ENCODE peak calls at places on chromosomes 11 and 22, in four cellular contexts. K is cardiac fibroblast, C is B cell, R is fibroblast of pulmonary artery. W is an unnamed sample.

GRCh38 chr11:134442246-134442645 is 30.2 kb upstream of the B3GAT1 start:
- DNase-seq in K (no peak), C (no peak), R (no peak), W (no peak)

GRCh38 chr22:44645531-44645930 is 56.5 kb upstream of the PRR5 start:
- DNase-seq in K (no peak), C (no peak), R (no peak), W (no peak)

GRCh38 chr11:84691830-84692229 is 935.3 kb downstream of the DLG2 start:
- DNase-seq in K (no peak), C (no peak), R (no peak), W (no peak)

GRCh38 chr22:50470491-50470890 is 4.3 kb downstream of the SBF1 start:
- DNase-seq in K (no peak), C (peak; percentile 63), R (no peak), W (no peak)

GRCh38 chr11:36012979-36013378 is 69.1 kb downstream of the LDLRAD3 start:
- DNase-seq in K (peak; percentile 84), C (no peak), R (peak; percentile 87), W (no peak)

GRCh38 chr22:47236718-47237117 is 474.3 kb downstream of the TBC1D22A start:
- DNase-seq in K (no peak), C (no peak), R (no peak), W (no peak)

GRCh38 chr11:77151804-77152513 is 23.9 kb downstream of the MYO7A start:
- DNase-seq in K (peak; percentile 14), C (no peak), R (peak; percentile 36), W (no peak)

GRCh38 chr11:76699461-76700091 is 29.0 kb upstream of the LRRC32 start:
- DNase-seq in K (peak; percentile 15), C (no peak), R (no peak), W (no peak)

GRCh38 chr11:6610591-6610990 is 1.4 kb downstream of the TAF10 start:
- DNase-seq in K (no peak), C (peak; percentile 35), R (no peak), W (no peak)

GRCh38 chr11:9850224-9850895 is 186.5 kb downstream of the SWAP70 start:
- DNase-seq in K (peak; percentile 55), C (no peak), R (peak; percentile 34), W (no peak)

GRCh38 chr11:14345668-14346067 is 13.3 kb downstream of the RRAS2 start:
- DNase-seq in K (no peak), C (no peak), R (no peak), W (no peak)

GRCh38 chr22:29765905-29766631 is 739 bp downstream of the ZMAT5 start:
- DNase-seq in K (no peak), C (no peak), R (no peak), W (peak; percentile 14)

GRCh38 chr11:2549876-2550605 is 105.2 kb downstream of the KCNQ1 start:
- DNase-seq in K (no peak), C (no peak), R (no peak), W (no peak)

GRCh38 chr11:86804871-86805415 is 4.6 kb downstream of the PRSS23 start:
- DNase-seq in K (peak; percentile 61), C (no peak), R (peak; percentile 65), W (no peak)

GRCh38 chr11:11667056-11667455 is 45.3 kb upstream of the GALNT18 start:
- DNase-seq in K (peak; percentile 7), C (no peak), R (no peak), W (no peak)
- TF ChIP-seq CTCF in K (no peak), C (no peak), R (no peak), W (no peak)

GRCh38 chr11:68300076-68300830 is 12.1 kb upstream of the LRP5 start:
- DNase-seq in K (no peak), C (no peak), R (no peak), W (no peak)
- TF ChIP-seq CTCF in K (no peak), C (no peak), R (no peak), W (no peak)

DNA sequence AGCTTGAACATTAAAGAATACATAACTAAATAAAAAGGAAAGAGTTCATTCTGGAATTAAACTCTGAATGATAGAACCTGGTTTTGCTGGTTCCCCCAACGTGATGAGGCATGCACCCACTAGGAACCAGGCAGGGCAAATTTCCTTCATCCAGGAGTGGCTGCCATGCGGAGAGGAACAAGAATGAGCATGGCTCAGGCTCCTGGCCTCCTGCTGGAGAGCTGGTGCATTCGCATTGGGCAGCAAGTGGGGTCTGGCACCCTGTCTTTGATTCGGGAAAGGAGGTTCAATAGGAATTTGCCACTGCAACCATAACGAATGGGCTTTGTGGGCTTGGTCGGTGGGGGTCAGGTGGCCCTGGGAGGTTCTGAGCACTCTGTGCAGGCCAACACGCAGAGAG is 169.8 kb upstream of the TENM4 start:
- DNase-seq in K (no peak), C (no peak), R (no peak), W (no peak)
- TF ChIP-seq CTCF in K (no peak), C (no peak), R (no peak), W (peak; percentile 35)

GRCh38 chr22:42604403-42604802 is 10.3 kb downstream of the POLDIP3 start:
- DNase-seq in K (no peak), C (no peak), R (peak; percentile 33), W (no peak)

GRCh38 chr22:42608481-42609361 is 6.0 kb downstream of the POLDIP3 start:
- DNase-seq in K (peak; percentile 61), C (no peak), R (peak; percentile 64), W (no peak)

GRCh38 chr22:42602470-42602869 is 12.2 kb downstream of the POLDIP3 start:
- DNase-seq in K (no peak), C (no peak), R (no peak), W (no peak)

GRCh38 chr22:42601879-42602465 is 12.7 kb downstream of the POLDIP3 start:
- DNase-seq in K (no peak), C (no peak), R (no peak), W (no peak)

DNA sequence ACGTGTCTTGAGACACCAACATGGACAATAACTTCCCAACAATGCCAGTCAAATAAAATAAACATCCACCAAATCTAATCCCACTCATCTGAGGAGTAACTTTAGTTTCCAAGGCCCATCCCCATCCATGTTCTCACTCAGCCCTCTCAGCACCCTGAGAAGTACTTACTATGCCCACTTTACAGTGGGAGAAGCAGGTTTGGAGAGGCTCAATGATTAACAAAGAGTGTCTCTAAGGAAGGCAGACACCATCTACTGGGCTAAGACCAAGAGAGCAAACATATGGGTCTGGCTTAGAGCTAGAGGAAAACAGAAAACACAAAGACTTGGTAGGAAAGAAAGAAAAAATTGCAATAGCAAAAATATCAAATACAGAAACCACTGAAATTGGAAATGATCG is 11.3 kb downstream of the POLDIP3 start:
- DNase-seq in K (no peak), C (no peak), R (no peak), W (no peak)
- TF ChIP-seq CTCF in K (no peak), C (no peak), R (no peak), W (no peak)

GRCh38 chr11:121446752-121447156 is 5.4 kb upstream of the SORL1 start:
- DNase-seq in K (peak; percentile 7), C (no peak), R (peak; percentile 17), W (no peak)
- TF ChIP-seq CTCF in K (no peak), C (no peak), R (peak; percentile 13), W (no peak)

DNA sequence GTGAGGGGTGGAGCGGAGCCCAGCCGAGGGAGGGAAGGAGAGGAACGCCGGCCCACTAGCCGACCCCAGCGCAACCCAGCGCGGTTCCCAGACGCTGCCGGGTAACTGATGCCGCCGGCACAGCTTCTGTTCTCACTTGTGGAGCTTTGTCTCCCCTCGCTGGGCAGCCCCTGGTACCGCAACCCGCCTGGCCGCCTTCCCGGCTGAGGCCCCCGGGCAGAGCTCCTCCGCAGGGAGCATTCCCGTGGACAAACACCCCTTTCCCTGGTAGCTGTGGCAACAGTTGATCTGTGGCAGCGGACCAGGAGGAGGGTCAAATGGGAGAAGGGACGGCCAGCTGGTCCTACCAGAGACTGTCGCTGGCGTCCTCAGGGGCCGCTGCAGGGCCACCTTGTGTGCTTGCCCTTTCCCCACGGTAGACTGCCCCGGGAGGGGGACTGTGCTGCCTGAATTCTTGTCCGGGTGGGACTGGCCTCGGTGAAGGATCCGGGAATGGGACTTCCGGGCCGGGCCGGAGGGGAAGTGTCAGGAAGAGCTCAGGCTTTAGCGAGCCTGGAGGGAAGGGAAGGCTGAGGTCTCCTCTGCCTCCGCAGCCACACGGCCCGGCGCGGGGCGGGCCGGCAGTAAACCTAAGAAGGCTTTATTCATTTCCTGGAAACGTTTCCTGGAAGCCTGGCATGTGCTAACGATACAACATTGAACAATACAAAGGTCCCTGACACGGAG is 468.0 kb downstream of the OPCML start:
- DNase-seq in K (peak; percentile 32), C (no peak), R (peak; percentile 44), W (peak; percentile 86)
- TF ChIP-seq CTCF in K (peak; percentile 48), C (no peak), R (peak; percentile 33), W (peak; percentile 97)

GRCh38 chr22:43050995-43051394 is 36.0 kb upstream of the PACSIN2 start:
- DNase-seq in K (no peak), C (no peak), R (no peak), W (no peak)
- TF ChIP-seq CTCF in K (no peak), C (no peak), R (no peak), W (no peak)

DNA sequence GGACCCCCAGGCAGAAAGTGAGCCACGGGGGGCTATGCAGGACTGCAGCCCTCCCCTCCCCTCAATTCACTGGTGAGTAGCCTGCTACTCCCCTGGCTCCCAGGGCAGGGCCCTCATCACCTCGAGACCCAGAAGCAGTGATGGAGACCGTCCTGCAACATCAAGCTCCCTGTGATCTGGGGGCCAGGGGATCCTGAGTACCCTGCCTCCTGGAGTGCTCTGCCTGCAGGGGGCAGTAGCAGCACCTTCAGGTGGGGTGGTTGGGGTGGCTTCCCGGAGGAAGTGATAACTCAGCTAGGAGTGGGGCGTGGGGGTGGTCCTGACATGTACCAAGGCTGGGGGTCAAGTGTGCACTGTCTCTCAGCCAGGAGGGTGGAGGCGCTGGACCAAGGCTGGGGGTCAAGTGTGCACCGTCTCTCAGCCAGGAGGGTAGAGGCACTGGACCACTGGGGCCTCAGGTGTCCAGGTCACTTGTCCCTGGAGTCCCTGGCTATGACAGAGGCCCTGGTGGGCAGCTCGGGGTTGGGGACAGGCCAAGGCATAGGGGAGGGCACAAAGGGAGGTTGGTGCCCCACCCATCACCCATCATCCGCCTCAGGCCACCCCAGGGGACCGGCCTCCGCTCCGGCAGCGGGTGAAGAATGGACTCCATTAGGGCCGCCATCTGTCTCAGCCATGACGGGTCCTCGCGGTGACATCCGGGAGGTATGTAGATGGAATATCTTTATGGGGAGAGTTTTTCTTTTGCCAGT is 9.4 kb downstream of the RTN4R start:
- DNase-seq in K (no peak), C (no peak), R (no peak), W (no peak)
- TF ChIP-seq CTCF in K (peak; percentile 34), C (no peak), R (peak; percentile 13), W (peak; percentile 24)

DNA sequence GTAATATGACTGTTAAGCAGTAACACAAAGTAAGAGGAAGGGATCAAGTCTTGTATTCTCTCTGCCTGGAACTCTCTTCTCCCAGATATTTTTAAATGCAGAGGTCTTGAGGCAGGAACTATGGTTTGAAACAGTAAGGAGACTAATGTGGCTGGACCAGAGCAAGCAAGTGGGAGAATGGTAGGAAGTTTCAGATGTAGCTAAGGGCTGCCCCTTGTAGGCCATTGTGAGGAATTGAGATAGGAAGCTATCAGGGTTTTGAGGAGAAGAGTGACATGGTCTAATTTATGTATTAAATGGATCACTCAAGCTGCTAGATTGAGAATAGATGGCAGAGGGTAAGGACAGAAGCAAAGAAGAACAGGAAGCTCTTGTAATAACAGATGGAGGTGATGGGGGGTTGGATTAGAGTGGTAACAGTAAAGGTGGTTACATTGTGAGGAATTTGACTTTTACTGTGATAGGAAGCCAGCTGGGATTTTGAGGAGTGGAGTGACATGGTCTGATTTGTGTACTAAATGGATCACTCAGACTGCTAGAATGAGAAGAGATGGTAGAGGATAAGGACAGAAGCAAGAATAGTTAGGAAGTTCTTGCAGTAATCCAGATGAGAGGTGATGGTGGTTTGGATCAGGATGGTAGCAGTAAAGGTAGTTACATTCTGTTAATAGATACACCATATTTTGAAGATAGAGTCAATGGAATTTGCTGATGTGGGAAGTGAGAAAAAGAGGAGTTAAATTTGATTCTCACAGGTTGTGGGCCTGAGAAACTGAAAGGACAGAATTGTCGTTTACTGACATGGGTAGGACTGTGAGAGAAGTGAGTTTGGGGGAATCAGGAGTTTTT is 63.0 kb downstream of the HIPK3 start:
- DNase-seq in K (no peak), C (no peak), R (no peak), W (no peak)
- TF ChIP-seq CTCF in K (no peak), C (no peak), R (no peak), W (no peak)